ENCODE peak calls at places on chromosomes 16 and 17, in six cellular contexts. B, D, Q, J, V and A are unnamed samples.

GRCh38 chr17:52895272-52895671 is 736.8 kb upstream of the CA10 start:
- DNase-seq in B (no peak), D (no peak), Q (no peak), J (no peak), V (no peak), A (no peak)

GRCh38 chr16:7921360-7921759 is 588.7 kb downstream of the RBFOX1 start:
- DNase-seq in B (no peak), D (no peak), Q (no peak), J (peak; percentile 35), V (no peak), A (no peak)

GRCh38 chr16:2910441-2910840 is 1.3 kb upstream of the FLYWCH1 start:
- DNase-seq in B (no peak), D (no peak), Q (no peak), J (no peak), V (no peak), A (no peak)

GRCh38 chr16:46673320-46674013 is 15.5 kb downstream of the VPS35 start:
- DNase-seq in B (peak; percentile 58), D (peak; percentile 59), Q (no peak), J (peak; percentile 83), V (peak; percentile 60), A (no peak)

GRCh38 chr16:2663553-2664521 is 18.5 kb upstream of the KCTD5 start:
- DNase-seq in B (no peak), D (no peak), Q (no peak), J (no peak), V (peak; percentile 81), A (no peak)

GRCh38 chr16:2470603-2471015 is 488 bp upstream of the NTN3 start:
- DNase-seq in B (no peak), D (no peak), Q (no peak), J (no peak), V (peak; percentile 24), A (no peak)

GRCh38 chr17:3914319-3914685 is 2.0 kb downstream of the P2RX1 start:
- DNase-seq in B (no peak), D (peak; percentile 43), Q (no peak), J (no peak), V (no peak), A (no peak)

GRCh38 chr16:82504811-82505210 is 122.0 kb upstream of the CDH13 start:
- DNase-seq in B (no peak), D (no peak), Q (no peak), J (peak; percentile 4), V (no peak), A (no peak)

GRCh38 chr17:74598346-74599022 is 6.4 kb upstream of the CD300LD start:
- DNase-seq in B (no peak), D (no peak), Q (no peak), J (no peak), V (no peak), A (no peak)

GRCh38 chr17:39243155-39243554 is 17.4 kb upstream of the STAC2 start:
- DNase-seq in B (no peak), D (no peak), Q (no peak), J (no peak), V (no peak), A (no peak)

GRCh38 chr17:596763-597644 is 117.6 kb downstream of the VPS53 start:
- DNase-seq in B (no peak), D (no peak), Q (no peak), J (no peak), V (peak; percentile 27), A (no peak)

GRCh38 chr17:49361129-49361901 is 735 bp downstream of the ZNF652 start:
- DNase-seq in B (peak; percentile 48), D (peak; percentile 59), Q (no peak), J (peak; percentile 35), V (peak; percentile 77), A (no peak)

GRCh38 chr16:50245417-50246298 is 20.7 kb upstream of the ADCY7 start:
- DNase-seq in B (peak; percentile 34), D (peak; percentile 55), Q (no peak), J (peak; percentile 77), V (peak; percentile 81), A (peak; percentile 81)

GRCh38 chr17:49587366-49588073 is 11.8 kb downstream of the NXPH3 start:
- DNase-seq in B (no peak), D (no peak), Q (no peak), J (no peak), V (no peak), A (peak; percentile 59)

GRCh38 chr16:80518436-80518835 is 22.4 kb upstream of the DYNLRB2 start:
- DNase-seq in B (no peak), D (no peak), Q (no peak), J (no peak), V (no peak), A (no peak)

GRCh38 chr16:67740391-67740790 is 21.3 kb upstream of the GFOD2 start:
- DNase-seq in B (no peak), D (no peak), Q (no peak), J (no peak), V (no peak), A (no peak)

GRCh38 chr16:62036807-62037135 is 533 bp upstream of the CDH8 start:
- DNase-seq in B (no peak), D (no peak), Q (no peak), J (peak; percentile 10), V (no peak), A (no peak)

GRCh38 chr17:66444001-66444400 is 141.6 kb downstream of the PRKCA start:
- DNase-seq in B (no peak), D (no peak), Q (no peak), J (no peak), V (no peak), A (no peak)

GRCh38 chr16:17335826-17336492 is 134.8 kb downstream of the XYLT1 start:
- DNase-seq in B (no peak), D (no peak), Q (no peak), J (no peak), V (no peak), A (no peak)

GRCh38 chr16:9859706-9860105 is 322.5 kb downstream of the GRIN2A start:
- DNase-seq in B (no peak), D (no peak), Q (no peak), J (no peak), V (no peak), A (no peak)

GRCh38 chr16:4944333-4945281 is 7.7 kb upstream of the PPL start:
- DNase-seq in B (peak; percentile 96), D (peak; percentile 94), Q (peak; percentile 89), J (peak; percentile 63), V (peak; percentile 93), A (peak; percentile 90)

GRCh38 chr16:84281077-84281476 is 13.6 kb upstream of the WFDC1 start:
- DNase-seq in B (no peak), D (no peak), Q (no peak), J (peak; percentile 31), V (peak; percentile 8), A (no peak)

GRCh38 chr17:17350491-17351355 is 47.5 kb downstream of the NT5M start:
- DNase-seq in B (no peak), D (peak; percentile 13), Q (no peak), J (peak; percentile 14), V (peak; percentile 58), A (no peak)

GRCh38 chr17:27224526-27225315 is 69.2 kb upstream of the WSB1 start:
- DNase-seq in B (no peak), D (no peak), Q (no peak), J (no peak), V (no peak), A (no peak)

GRCh38 chr17:68141050-68141449 is 105.5 kb downstream of the KPNA2 start:
- DNase-seq in B (no peak), D (no peak), Q (no peak), J (no peak), V (peak; percentile 59), A (no peak)

GRCh38 chr17:42414782-42415409 is 8.2 kb downstream of the CAVIN1 start:
- DNase-seq in B (no peak), D (no peak), Q (no peak), J (no peak), V (no peak), A (no peak)

GRCh38 chr17:74860999-74861553 is 1.4 kb upstream of the GRIN2C start:
- DNase-seq in B (peak; percentile 50), D (no peak), Q (no peak), J (no peak), V (no peak), A (no peak)

GRCh38 chr17:55238197-55238930 is 26.4 kb upstream of the HLF start:
- DNase-seq in B (peak; percentile 94), D (peak; percentile 92), Q (peak; percentile 65), J (peak; percentile 97), V (peak; percentile 85), A (peak; percentile 95)

GRCh38 chr16:50667497-50668367 is 13.4 kb downstream of the SNX20 start:
- DNase-seq in B (no peak), D (no peak), Q (no peak), J (peak; percentile 26), V (no peak), A (no peak)

GRCh38 chr17:81869221-81870154 is 1.6 kb downstream of the ARHGDIA start:
- DNase-seq in B (no peak), D (peak; percentile 33), Q (no peak), J (peak; percentile 72), V (peak; percentile 39), A (no peak)

GRCh38 chr17:29617125-29617480 is 5.6 kb downstream of the CORO6 start:
- DNase-seq in B (peak; percentile 83), D (peak; percentile 83), Q (no peak), J (peak; percentile 71), V (peak; percentile 81), A (peak; percentile 90)

GRCh38 chr16:51057102-51057793 is 93.8 kb downstream of the SALL1 start:
- DNase-seq in B (no peak), D (no peak), Q (no peak), J (no peak), V (no peak), A (no peak)

GRCh38 chr17:41484920-41485904 is 4.3 kb upstream of the KRT35 start:
- DNase-seq in B (no peak), D (no peak), Q (no peak), J (no peak), V (no peak), A (no peak)

GRCh38 chr16:31874354-31875111 is 926 bp downstream of the ZNF267 start:
- DNase-seq in B (no peak), D (no peak), Q (no peak), J (peak; percentile 25), V (peak; percentile 50), A (no peak)

GRCh38 chr17:43125967-43126910 is 1.1 kb upstream of the BRCA1 start:
- DNase-seq in B (peak; percentile 23), D (no peak), Q (no peak), J (no peak), V (no peak), A (no peak)

GRCh38 chr17:61465550-61466237 is 13.5 kb downstream of the TBX4 start:
- DNase-seq in B (no peak), D (no peak), Q (no peak), J (no peak), V (no peak), A (no peak)
- H3K4me1 ChIP-seq in B (no peaks in the 10 kb centered on the region), D (peaks cover 11% of the 10 kb centered on the region), Q (no peaks in the 10 kb centered on the region), J (peaks cover 20% of the 10 kb centered on the region), V (no peaks in the 10 kb centered on the region), A (peaks cover 5% of the 10 kb centered on the region)

GRCh38 chr17:64008830-64009229 is 10.7 kb downstream of the PRR29 start:
- DNase-seq in B (no peak), D (no peak), Q (no peak), J (no peak), V (no peak), A (peak; percentile 21)
- H3K4me1 ChIP-seq in B (peaks cover 3% of the 10 kb centered on the region), D (peaks cover 26% of the 10 kb centered on the region), Q (no peaks in the 10 kb centered on the region), J (no peaks in the 10 kb centered on the region), V (peaks cover 50% of the 10 kb centered on the region), A (no peaks in the 10 kb centered on the region)

GRCh38 chr16:88505405-88506082 is 52.5 kb downstream of the ZFPM1 start:
- DNase-seq in B (peak; percentile 76), D (peak; percentile 88), Q (no peak), J (peak; percentile 64), V (peak; percentile 39), A (no peak)
- H3K4me1 ChIP-seq in B (no peaks in the 10 kb centered on the region), D (peaks cover 88% of the 10 kb centered on the region), Q (no peaks in the 10 kb centered on the region), J (peaks cover 6% of the 10 kb centered on the region), V (no peaks in the 10 kb centered on the region), A (no peaks in the 10 kb centered on the region)

GRCh38 chr17:8563024-8563776 is 67.3 kb downstream of the MYH10 start:
- DNase-seq in B (no peak), D (no peak), Q (no peak), J (no peak), V (no peak), A (no peak)
- H3K4me1 ChIP-seq in B (no peaks in the 10 kb centered on the region), D (no peaks in the 10 kb centered on the region), Q (peaks cover 97% of the 10 kb centered on the region), J (peaks cover 1% of the 10 kb centered on the region), V (no peaks in the 10 kb centered on the region), A (peaks cover 2% of the 10 kb centered on the region)